ENCODE peak calls at places on chromosome 17, in six cellular contexts. T is CD4-positive, alpha-beta T cell; F is uterus; L is fibroblast of mammary gland; A is lower lobe of right lung; Z is HFFc6. U is an unnamed sample.

GRCh38 chr17:58303981-58304734 is 23.4 kb upstream of the MPO start:
- DNase-seq in T (peak; percentile 38), F (no peak), L (peak; percentile 36), A (peak; percentile 74), Z (peak; percentile 24), U (peak; percentile 86)

GRCh38 chr17:34706029-34706428 is 126.6 kb downstream of the TMEM132E start:
- DNase-seq in T (no peak), F (no peak), L (peak; percentile 4), A (no peak), Z (no peak), U (no peak)

GRCh38 chr17:49514374-49514738 is 19.3 kb downstream of the NGFR start:
- DNase-seq in T (no peak), F (peak; percentile 48), L (peak; percentile 45), A (no peak), Z (no peak), U (no peak)

GRCh38 chr17:21090889-21091618 is 35.7 kb upstream of the DHRS7B start:
- DNase-seq in T (no peak), F (no peak), L (no peak), A (no peak), Z (no peak), U (no peak)

GRCh38 chr17:42321555-42321954 is 33.3 kb downstream of the STAT5A start:
- DNase-seq in T (no peak), F (no peak), L (no peak), A (no peak), Z (no peak), U (no peak)

GRCh38 chr17:49214665-49215360 is 4.3 kb downstream of the ABI3 start:
- DNase-seq in T (no peak), F (no peak), L (no peak), A (peak; percentile 55), Z (no peak), U (no peak)

GRCh38 chr17:6713130-6713917 is at the start of gene SLC13A5:
- DNase-seq in T (no peak), F (no peak), L (peak; percentile 18), A (no peak), Z (no peak), U (no peak)

GRCh38 chr17:65323055-65323454 is 185.9 kb downstream of the RGS9 start:
- DNase-seq in T (no peak), F (no peak), L (no peak), A (no peak), Z (no peak), U (no peak)

GRCh38 chr17:71084838-71085237 is 915.5 kb downstream of the KCNJ2 start:
- DNase-seq in T (no peak), F (no peak), L (no peak), A (no peak), Z (no peak), U (no peak)

GRCh38 chr17:71081666-71082065 is 912.3 kb downstream of the KCNJ2 start:
- DNase-seq in T (no peak), F (no peak), L (no peak), A (no peak), Z (no peak), U (no peak)

GRCh38 chr17:71080937-71081336 is 911.6 kb downstream of the KCNJ2 start:
- DNase-seq in T (no peak), F (no peak), L (no peak), A (no peak), Z (no peak), U (no peak)

GRCh38 chr17:71085238-71086033 is 916.1 kb downstream of the KCNJ2 start:
- DNase-seq in T (no peak), F (no peak), L (peak; percentile 30), A (no peak), Z (no peak), U (no peak)

DNA sequence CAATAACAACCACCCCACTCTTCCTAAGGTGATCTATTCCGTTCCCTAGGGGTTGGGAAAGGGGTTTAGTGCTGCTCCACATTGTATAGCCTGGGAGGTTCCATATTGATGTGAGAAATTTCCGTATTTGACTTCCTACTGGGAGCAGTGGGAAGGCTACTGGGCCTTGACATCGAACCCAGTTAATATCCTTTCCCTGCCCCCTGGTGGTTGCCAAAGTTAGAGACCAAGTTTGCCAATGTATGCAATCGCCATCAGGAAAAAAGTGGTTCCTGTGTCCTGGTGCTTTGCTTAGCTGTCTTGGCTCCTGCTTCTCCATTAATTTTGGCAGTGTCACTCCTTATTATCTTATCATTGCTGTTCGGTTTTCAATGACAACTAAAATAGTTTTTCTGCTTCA is 914.9 kb downstream of the KCNJ2 start:
- DNase-seq in T (no peak), F (no peak), L (peak; percentile 56), A (peak; percentile 30), Z (peak; percentile 17), U (no peak)
- TF ChIP-seq CTCF in T (no peak), F (no peak), L (peak; percentile 53), A (peak; percentile 47), Z (peak; percentile 83), U (peak; percentile 76)

GRCh38 chr17:29588561-29589411 is 662 bp downstream of the GIT1 start:
- DNase-seq in T (no peak), F (peak; percentile 38), L (no peak), A (peak; percentile 67), Z (peak; percentile 29), U (no peak)

GRCh38 chr17:29590261-29590978 is 972 bp upstream of the GIT1 start:
- DNase-seq in T (no peak), F (peak; percentile 52), L (peak; percentile 78), A (peak; percentile 45), Z (peak; percentile 47), U (no peak)

GRCh38 chr17:29588017-29588557 is 1.4 kb downstream of the GIT1 start:
- DNase-seq in T (no peak), F (no peak), L (no peak), A (no peak), Z (no peak), U (no peak)

GRCh38 chr17:29590979-29591736 is 1.7 kb upstream of the GIT1 start:
- DNase-seq in T (no peak), F (peak; percentile 77), L (peak; percentile 65), A (peak; percentile 62), Z (peak; percentile 36), U (no peak)

DNA sequence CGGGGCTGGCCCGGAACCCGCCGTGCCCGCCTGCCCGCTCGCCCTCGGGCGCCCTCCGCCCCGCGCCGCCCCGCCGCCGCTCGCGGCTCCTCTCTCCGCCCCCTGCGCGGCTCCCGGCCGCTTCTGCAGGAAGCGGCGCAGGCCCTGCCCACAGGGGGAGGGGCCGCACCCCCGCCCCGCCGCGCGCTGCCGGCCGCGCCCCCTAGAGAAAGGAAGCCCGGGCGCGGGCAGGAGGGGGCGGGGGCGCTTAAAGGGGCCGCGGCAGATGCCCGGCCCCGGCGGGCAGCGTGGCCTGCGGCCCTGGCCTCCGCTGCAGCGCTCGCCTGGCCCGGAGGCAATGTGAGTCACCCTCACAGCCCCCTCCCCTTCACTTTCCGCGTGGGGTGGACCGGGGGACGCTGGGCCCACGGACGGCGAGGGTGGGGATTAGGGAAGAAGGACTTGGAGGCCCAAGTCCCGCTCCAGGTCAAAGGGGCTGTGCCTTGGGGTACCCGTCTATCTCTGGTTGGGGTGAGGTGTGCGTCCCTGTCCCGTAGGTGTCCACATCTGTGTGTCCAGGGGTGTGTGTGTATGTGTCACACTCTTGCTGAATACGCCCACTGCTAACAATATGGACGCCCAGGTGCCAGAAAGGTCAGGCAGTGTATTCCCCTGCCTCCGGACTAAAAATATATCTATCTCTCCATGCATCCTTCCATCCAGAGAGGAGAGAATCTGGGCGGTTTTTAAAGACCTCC is at the start of gene GIT1:
- DNase-seq in T (peak; percentile 73), F (peak; percentile 81), L (peak; percentile 68), A (peak; percentile 90), Z (peak; percentile 41), U (peak; percentile 87)
- TF ChIP-seq CTCF in T (no peak), F (peak; percentile 12), L (no peak), A (no peak), Z (peak; percentile 39), U (no peak)

DNA sequence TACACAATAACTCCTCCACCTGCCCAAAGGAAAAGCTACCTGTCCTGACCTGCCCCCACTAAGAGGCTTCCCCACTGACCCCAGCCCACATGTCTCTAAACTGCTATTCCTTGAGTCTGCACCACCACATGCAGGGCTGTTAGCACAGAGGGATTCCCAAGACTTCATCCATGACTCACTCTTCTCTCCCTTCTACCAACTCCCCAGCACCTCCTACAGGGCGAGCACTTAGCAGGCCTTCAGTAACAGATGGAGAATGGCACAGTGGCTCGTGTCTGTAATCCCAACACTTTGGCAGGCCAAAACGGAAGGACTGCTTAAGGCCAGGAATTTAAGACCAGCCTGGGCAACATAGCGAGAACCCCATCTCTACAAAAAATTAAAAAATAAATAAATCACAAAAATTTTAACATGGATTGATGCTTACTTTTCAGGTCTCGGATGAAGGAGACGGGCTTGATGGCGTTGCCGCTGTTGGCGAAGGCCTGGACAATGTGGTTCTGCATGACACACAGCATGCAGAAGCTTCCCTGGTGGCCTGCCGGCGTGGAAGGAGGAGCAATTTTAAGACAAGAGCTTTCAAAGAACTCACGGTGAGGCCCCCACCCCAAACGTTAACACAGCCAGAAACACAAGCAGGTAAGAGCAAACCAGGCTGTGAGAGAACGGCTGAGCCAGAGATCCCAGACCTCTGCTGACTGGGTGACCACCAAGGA is 12.0 kb downstream of the USP36 start:
- DNase-seq in T (no peak), F (no peak), L (peak; percentile 81), A (no peak), Z (peak; percentile 65), U (no peak)
- TF ChIP-seq CTCF in T (no peak), F (no peak), L (peak; percentile 73), A (no peak), Z (peak; percentile 67), U (peak; percentile 36)

GRCh38 chr17:43780135-43780534 is at the start of gene CFAP97D1:
- DNase-seq in T (no peak), F (no peak), L (no peak), A (no peak), Z (no peak), U (no peak)

GRCh38 chr17:43784068-43784467 is 3.8 kb downstream of the CFAP97D1 start:
- DNase-seq in T (no peak), F (no peak), L (peak; percentile 76), A (no peak), Z (peak; percentile 60), U (no peak)

GRCh38 chr17:43778337-43779144 is at the start of gene DUSP3:
- DNase-seq in T (peak; percentile 59), F (peak; percentile 96), L (peak; percentile 85), A (peak; percentile 98), Z (peak; percentile 93), U (peak; percentile 86)

GRCh38 chr17:43782903-43783462 is 2.7 kb downstream of the CFAP97D1 start:
- DNase-seq in T (no peak), F (no peak), L (no peak), A (no peak), Z (no peak), U (no peak)

DNA sequence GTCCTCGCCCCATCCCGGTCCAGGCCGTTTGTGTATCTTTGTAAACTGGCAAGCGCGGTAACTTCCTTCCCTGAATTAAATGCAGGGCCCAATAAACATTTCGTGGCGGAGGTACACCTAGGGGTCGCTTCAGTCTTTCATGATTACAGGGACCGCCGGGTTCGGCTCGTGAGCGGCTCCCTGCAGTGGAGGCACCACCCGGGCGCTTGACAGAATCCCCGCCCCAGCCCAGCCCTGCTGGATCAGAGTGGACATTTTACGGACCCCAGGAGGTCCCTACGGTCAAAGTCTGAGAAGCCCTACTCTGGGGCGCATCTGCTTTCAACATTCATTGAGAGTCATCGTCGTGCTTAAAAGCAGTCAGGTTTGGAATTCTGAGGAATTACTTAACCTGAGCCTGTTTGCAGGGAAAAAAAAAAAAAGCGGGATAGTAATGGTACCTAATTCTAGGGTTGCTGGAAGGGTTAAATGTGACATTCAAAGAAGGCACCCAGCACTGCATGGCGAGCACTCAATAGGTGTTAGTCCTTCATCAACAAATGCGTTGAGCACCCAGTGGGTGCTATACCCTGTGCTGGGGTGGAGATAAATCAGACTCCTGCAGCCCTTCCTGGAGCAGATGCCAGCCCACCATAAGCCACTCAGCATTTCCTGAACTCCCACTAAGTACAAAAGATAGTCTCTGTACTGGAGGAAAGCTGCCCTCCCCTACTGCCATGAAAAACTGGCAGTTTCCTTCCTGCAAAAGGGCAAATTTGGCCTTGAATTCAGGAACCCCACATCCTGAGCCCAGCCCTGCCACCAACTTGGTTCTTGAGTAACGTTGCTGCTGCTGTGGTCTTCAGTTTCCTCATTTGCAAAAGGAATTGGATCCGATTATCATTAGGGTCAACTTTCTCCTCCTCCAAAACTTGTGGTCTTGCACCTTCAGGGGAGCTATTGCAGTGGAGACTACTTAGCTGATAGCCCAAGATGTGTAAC is 658 bp upstream of the DUSP3 start:
- DNase-seq in T (no peak), F (peak; percentile 54), L (no peak), A (no peak), Z (no peak), U (no peak)
- TF ChIP-seq CTCF in T (no peak), F (peak; percentile 43), L (no peak), A (peak; percentile 9), Z (peak; percentile 28), U (peak; percentile 16)

U was measured in D721Med.